ENCODE peak calls at places on chromosome 9, in eight cellular contexts. O, A, I, C, Q, W, G and R are unnamed samples.

GRCh38 chr9:15349892-15350761 is 43.1 kb upstream of the TTC39B start:
- DNase-seq in C (peak; percentile 6), I (peak; percentile 2), A (no peak), O (peak; percentile 25), Q (no peak), W (peak; percentile 18), G (no peak), R (no peak)

GRCh38 chr9:123265833-123266232 is 2.6 kb downstream of the STRBP start:
- DNase-seq in C (no peak), A (no peak), Q (no peak), I (no peak), W (no peak), O (no peak), G (no peak), R (no peak)

GRCh38 chr9:129145841-129146292 is 32.2 kb downstream of the IER5L start:
- DNase-seq in A (no peak), G (no peak), W (no peak), O (peak; percentile 91), C (peak; percentile 97), Q (peak; percentile 60), I (peak; percentile 98), R (peak; percentile 93)

GRCh38 chr9:122498883-122499288 is 11.7 kb upstream of the OR1J2 start:
- DNase-seq in Q (peak; percentile 27), G (peak; percentile 6), A (no peak), C (peak; percentile 37), I (peak; percentile 19), O (peak; percentile 71), W (peak; percentile 41), R (peak; percentile 70)

GRCh38 chr9:95570150-95570549 is 53.4 kb upstream of the PTCH1 start:
- DNase-seq in O (peak; percentile 57), I (peak; percentile 18), W (no peak), C (peak; percentile 20), Q (no peak), G (no peak), A (no peak), R (peak; percentile 57)

GRCh38 chr9:13956107-13956506 is 357.8 kb downstream of the NFIB start:
- DNase-seq in A (no peak), O (no peak), W (no peak), C (peak; percentile 47), I (no peak), Q (no peak), G (no peak), R (peak; percentile 48)

GRCh38 chr9:99873531-99873930 is 32.9 kb upstream of the STX17 start:
- DNase-seq in I (peak; percentile 75), G (no peak), Q (no peak), W (no peak), A (no peak), C (peak; percentile 23), O (peak; percentile 54), R (peak; percentile 47)

GRCh38 chr9:123044556-123044955 is 11.1 kb downstream of the GPR21 start:
- DNase-seq in A (no peak), G (no peak), C (peak; percentile 90), I (no peak), W (no peak), Q (no peak), O (peak; percentile 53), R (peak; percentile 95)

GRCh38 chr9:127875306-127875966 is 2.0 kb downstream of the AK1 start:
- DNase-seq in O (peak; percentile 72), Q (no peak), I (peak; percentile 75), C (peak; percentile 75), W (no peak), G (no peak), A (no peak), R (peak; percentile 58)

GRCh38 chr9:109918359-109919163 is 138.6 kb downstream of the PALM2AKAP2 start:
- DNase-seq in W (no peak), O (no peak), C (peak; percentile 73), I (no peak), A (no peak), Q (no peak), G (peak; percentile 28), R (no peak)

GRCh38 chr9:129333961-129334743 is 156.1 kb upstream of the IER5L start:
- DNase-seq in C (peak; percentile 95), O (peak; percentile 92), Q (peak; percentile 91), I (peak; percentile 98), W (peak; percentile 92), G (no peak), A (no peak), R (peak; percentile 96)

GRCh38 chr9:14165376-14166035 is 148.4 kb downstream of the NFIB start:
- DNase-seq in C (peak; percentile 36), Q (no peak), A (no peak), G (no peak), O (no peak), I (no peak), W (no peak), R (no peak)

GRCh38 chr9:111798786-111799185 is 4.0 kb upstream of the SHOC1 start:
- DNase-seq in G (no peak), W (no peak), C (peak; percentile 54), Q (no peak), O (peak; percentile 41), I (peak; percentile 30), A (no peak), R (peak; percentile 54)

GRCh38 chr9:125428515-125429467 is 167.2 kb downstream of the GAPVD1 start:
- DNase-seq in W (no peak), I (no peak), O (no peak), Q (no peak), A (no peak), C (peak; percentile 76), G (no peak), R (peak; percentile 25)

GRCh38 chr9:77305622-77306365 is 128.5 kb downstream of the VPS13A start:
- DNase-seq in O (peak; percentile 22), I (no peak), Q (no peak), W (no peak), C (peak; percentile 26), G (no peak), A (no peak), R (peak; percentile 87)

GRCh38 chr9:136194540-136194939 is 10.4 kb downstream of the LHX3 start:
- DNase-seq in O (no peak), W (no peak), I (no peak), Q (no peak), C (no peak), G (no peak), A (no peak), R (no peak)

GRCh38 chr9:87615547-87616148 is 110.3 kb upstream of the CTSL start:
- DNase-seq in I (no peak), G (no peak), Q (no peak), O (no peak), C (no peak), W (no peak), A (no peak), R (no peak)

GRCh38 chr9:13832451-13832850 is 481.5 kb downstream of the NFIB start:
- DNase-seq in G (no peak), I (no peak), C (no peak), Q (no peak), W (no peak), A (no peak), O (no peak), R (no peak)

GRCh38 chr9:95091971-95092320 is 225.6 kb downstream of the FANCC start:
- DNase-seq in C (peak; percentile 68), O (peak; percentile 19), A (no peak), I (no peak), Q (no peak), W (no peak), G (no peak), R (peak; percentile 45)

GRCh38 chr9:136267261-136268111 is 21.9 kb upstream of the QSOX2 start:
- DNase-seq in I (peak; percentile 77), C (peak; percentile 84), G (peak; percentile 82), W (peak; percentile 79), A (peak; percentile 47), Q (peak; percentile 84), O (peak; percentile 99), R (peak; percentile 80)

GRCh38 chr9:90925581-90926257 is 124.1 kb downstream of the SYK start:
- DNase-seq in A (no peak), I (peak; percentile 58), G (no peak), C (peak; percentile 71), Q (no peak), W (peak; percentile 57), O (peak; percentile 84), R (peak; percentile 79)